ENCODE peak calls at places on chromosomes 6 and 20, in eight cellular contexts. U is endothelial cell of umbilical vein, S is GM12892, E is GM12878, Z is K562, R is SK-N-MC, Q is SK-N-SH, G is stomach. I is an unnamed sample.

GRCh38 chr6:170152989-170153388 is 137.9 kb downstream of the DLL1 start:
- DNase-seq in Q (no peak), Z (peak; percentile 38), E (no peak), G (peak; percentile 85), U (no peak), R (no peak), S (no peak), I (no peak)

GRCh38 chr6:139583420-139583819 is 209.0 kb upstream of the CITED2 start:
- DNase-seq in R (no peak), S (no peak), U (no peak), E (no peak), Z (no peak), G (no peak), Q (no peak), I (no peak)

GRCh38 chr20:19022791-19023448 is 189.5 kb upstream of the SLC24A3 start:
- DNase-seq in G (no peak), E (no peak), Q (no peak), R (no peak), S (no peak), Z (no peak), U (no peak), I (no peak)

GRCh38 chr6:131979515-131980337 is 28.6 kb upstream of the CCN2 start:
- DNase-seq in S (no peak), G (no peak), Q (no peak), R (no peak), E (no peak), Z (no peak), U (peak; percentile 95), I (no peak)

GRCh38 chr6:3956054-3956453 is 106.9 kb downstream of the FAM50B start:
- DNase-seq in R (no peak), G (no peak), E (no peak), U (no peak), S (no peak), Z (no peak), Q (no peak), I (no peak)

GRCh38 chr6:22302828-22303227 is 6.0 kb upstream of the PRL start:
- DNase-seq in E (no peak), R (no peak), S (no peak), U (no peak), Q (no peak), Z (no peak), G (no peak), I (no peak)

GRCh38 chr6:98831057-98832031 is 3.0 kb upstream of the POU3F2 start:
- DNase-seq in Q (peak; percentile 67), U (no peak), R (no peak), S (no peak), Z (no peak), E (no peak), G (no peak), I (no peak)

GRCh38 chr6:136312975-136313374 is 23.3 kb upstream of the BCLAF1 start:
- DNase-seq in S (no peak), E (no peak), Q (no peak), G (no peak), R (no peak), Z (no peak), U (no peak), I (no peak)

GRCh38 chr6:167474171-167474570 is 149.3 kb downstream of the TTLL2 start:
- DNase-seq in E (no peak), R (no peak), Z (no peak), Q (no peak), G (no peak), S (no peak), U (no peak), I (no peak)
- TF ChIP-seq POLR2AphosphoS5 in E (no peak), R (no peak), Z (no peak), Q (no peak), G (no peak), S (no peak), U (no peak), I (no peak)

GRCh38 chr6:80210618-80211017 is 104.1 kb downstream of the BCKDHB start:
- DNase-seq in E (peak; percentile 13), S (no peak), Z (peak; percentile 5), Q (peak; percentile 42), R (no peak), G (no peak), U (no peak), I (no peak)
- TF ChIP-seq POLR2AphosphoS5 in E (no peak), S (no peak), Z (no peak), Q (peak; percentile 96), R (no peak), G (peak; percentile 67), U (no peak), I (no peak)

GRCh38 chr20:47241345-47241781 is 115.1 kb downstream of the ZMYND8 start:
- DNase-seq in U (no peak), Q (no peak), G (no peak), S (no peak), R (no peak), E (no peak), Z (no peak), I (peak; percentile 93)
- TF ChIP-seq POLR2AphosphoS5 in U (no peak), Q (peak; percentile 32), G (no peak), S (no peak), R (no peak), E (no peak), Z (peak; percentile 22), I (no peak)

GRCh38 chr6:8084586-8084985 is 17.8 kb downstream of the EEF1E1 start:
- DNase-seq in R (no peak), Z (no peak), U (no peak), Q (no peak), S (no peak), G (no peak), E (no peak), I (no peak)

GRCh38 chr6:8086755-8087306 is 15.5 kb downstream of the EEF1E1 start:
- DNase-seq in E (no peak), S (no peak), R (no peak), U (no peak), Z (no peak), Q (no peak), G (no peak), I (no peak)

GRCh38 chr6:8082954-8083858 is 19.0 kb upstream of the BLOC1S5 start:
- DNase-seq in E (no peak), U (peak; percentile 95), G (peak; percentile 70), S (no peak), R (no peak), Q (no peak), Z (peak; percentile 26), I (no peak)

GRCh38 chr6:8082572-8082953 is 18.4 kb upstream of the BLOC1S5 start:
- DNase-seq in E (no peak), R (no peak), Z (no peak), G (no peak), U (no peak), Q (no peak), S (no peak), I (no peak)

DNA sequence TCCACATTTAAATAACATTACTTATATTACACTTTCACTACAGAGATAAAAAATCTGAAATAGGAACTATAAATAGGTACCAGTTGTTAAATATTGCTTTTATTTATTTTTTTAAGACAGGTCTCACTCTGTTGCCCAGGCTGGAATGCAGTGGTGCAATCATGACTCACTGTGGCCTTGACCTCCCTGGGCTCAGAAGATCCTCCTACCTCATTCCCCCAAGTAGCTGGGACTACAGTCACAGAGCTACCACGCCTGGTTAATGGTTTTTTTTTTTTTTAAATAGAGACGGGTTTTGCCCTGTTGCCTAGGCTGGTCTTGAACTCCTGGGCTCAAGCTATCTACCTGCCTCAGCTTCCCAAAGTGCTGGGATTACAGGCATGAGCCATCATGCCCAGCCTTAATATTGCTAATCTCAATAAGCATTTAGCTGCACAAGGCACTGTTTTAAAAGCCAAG is 17.3 kb downstream of the EEF1E1 start:
- DNase-seq in Q (no peak), S (no peak), E (no peak), R (no peak), G (peak; percentile 37), Z (peak; percentile 77), U (peak; percentile 91), I (no peak)
- TF ChIP-seq POLR2AphosphoS5 in Q (no peak), S (no peak), E (no peak), R (no peak), G (no peak), Z (no peak), U (no peak), I (no peak)

DNA sequence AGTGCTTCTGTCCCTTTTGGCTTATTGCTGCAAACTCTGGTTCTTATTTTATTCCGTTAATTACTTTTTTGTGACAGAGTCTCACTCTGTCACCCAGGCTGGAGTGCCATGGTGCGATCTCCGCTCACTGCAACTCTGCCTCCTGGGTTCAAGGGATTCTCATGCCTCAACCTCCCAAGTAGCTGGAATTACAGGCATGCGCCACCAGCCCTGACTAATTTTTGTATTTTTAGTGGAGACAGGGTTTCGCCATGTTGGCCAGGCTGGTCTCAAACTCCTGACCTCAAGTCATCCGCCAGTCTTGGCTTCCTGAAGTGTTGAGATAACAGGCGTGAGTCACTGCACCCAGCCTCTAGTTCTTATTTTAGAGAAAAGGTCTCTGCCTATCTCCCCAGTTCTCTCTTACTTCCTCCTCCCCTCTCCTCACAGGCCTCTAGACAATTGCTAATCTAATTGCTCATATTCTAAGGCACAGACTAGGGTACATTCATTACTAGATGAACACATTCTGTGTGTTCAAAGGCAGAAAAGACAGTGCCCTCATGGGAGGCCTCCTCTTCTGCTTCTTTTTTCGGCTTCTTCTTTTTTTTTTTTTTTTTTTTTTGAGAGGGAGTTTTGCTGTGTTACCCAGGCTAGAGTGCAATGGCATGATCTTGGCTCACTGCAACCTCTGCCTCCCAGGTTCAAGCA is 27.0 kb downstream of the EDEM2 start:
- DNase-seq in E (no peak), S (no peak), U (peak; percentile 72), G (no peak), R (no peak), Q (no peak), Z (peak; percentile 95), I (no peak)
- TF ChIP-seq POLR2AphosphoS5 in E (no peak), S (no peak), U (peak; percentile 74), G (no peak), R (no peak), Q (no peak), Z (peak; percentile 71), I (no peak)

GRCh38 chr6:85797993-85798392 is 155.3 kb upstream of the SYNCRIP start:
- DNase-seq in R (no peak), G (no peak), E (no peak), U (no peak), Q (no peak), Z (no peak), S (no peak), I (no peak)
- TF ChIP-seq POLR2AphosphoS5 in R (no peak), G (no peak), E (no peak), U (no peak), Q (no peak), Z (no peak), S (no peak), I (no peak)

DNA sequence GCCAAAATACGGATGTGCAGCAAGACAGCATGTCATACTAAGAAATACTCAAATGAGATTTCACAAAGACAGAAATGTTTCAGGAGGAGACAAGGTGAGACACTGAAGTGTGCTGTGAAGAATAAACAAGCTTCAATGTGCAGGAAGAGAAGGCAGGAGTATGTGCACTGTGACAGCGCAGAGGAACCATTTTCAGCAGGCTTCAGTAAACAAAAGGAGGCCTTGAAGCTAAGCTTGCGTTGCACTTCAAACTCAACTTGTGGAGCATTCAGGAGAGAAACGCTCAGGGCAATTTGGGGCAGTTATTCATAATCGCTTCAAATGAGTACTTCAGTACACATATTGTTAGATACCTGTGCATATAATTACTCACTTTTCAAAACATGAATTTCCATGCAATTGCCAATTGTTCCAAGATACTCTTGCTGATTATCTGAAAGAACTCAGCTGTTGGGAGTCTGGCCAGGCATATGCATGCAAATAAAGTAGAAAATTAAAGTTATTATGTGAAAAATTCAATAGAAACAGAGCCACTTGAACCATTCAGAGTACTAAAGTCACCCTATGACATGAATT is 234.2 kb upstream of the OPRM1 start:
- DNase-seq in U (no peak), E (no peak), Q (no peak), S (no peak), G (no peak), Z (no peak), R (no peak), I (no peak)
- TF ChIP-seq POLR2AphosphoS5 in U (no peak), E (no peak), Q (no peak), S (no peak), G (no peak), Z (no peak), R (no peak), I (no peak)

I was measured in vagina.